ENCODE peak calls at places on chromosome 9, in eight cellular contexts. P, Q, O, V, M, T, I and Z are unnamed samples.

GRCh38 chr9:1474259-1474658 is 424.1 kb downstream of the DMRT2 start:
- DNase-seq in Q (no peak), O (no peak), V (no peak), P (no peak), I (no peak), M (no peak), T (no peak), Z (no peak)

GRCh38 chr9:93674580-93675335 is 98.4 kb downstream of the PHF2 start:
- DNase-seq in O (no peak), V (no peak), T (peak; percentile 3), I (peak; percentile 78), M (no peak), P (no peak), Q (peak; percentile 4), Z (peak; percentile 31)

GRCh38 chr9:79129865-79130480 is 441.8 kb upstream of the TLE4 start:
- DNase-seq in V (peak; percentile 28), O (no peak), T (peak; percentile 16), M (peak; percentile 46), I (no peak), Q (no peak), P (peak; percentile 66), Z (no peak)

GRCh38 chr9:438066-438465 is 223.4 kb downstream of the DOCK8 start:
- DNase-seq in P (no peak), V (no peak), I (no peak), T (no peak), M (peak; percentile 68), Q (no peak), O (no peak), Z (no peak)

GRCh38 chr9:94031380-94031779 is 52.9 kb upstream of the PTPDC1 start:
- DNase-seq in O (no peak), I (no peak), T (no peak), M (peak; percentile 12), P (no peak), V (no peak), Q (no peak), Z (no peak)

GRCh38 chr9:113634597-113635515 is 171.3 kb downstream of the RGS3 start:
- DNase-seq in M (peak; percentile 49), P (peak; percentile 22), T (no peak), I (no peak), V (no peak), O (no peak), Q (no peak), Z (no peak)

GRCh38 chr9:121886759-121887485 is 206.2 kb downstream of the TTLL11 start:
- DNase-seq in M (no peak), O (no peak), T (no peak), V (no peak), I (no peak), Q (no peak), P (no peak), Z (no peak)

GRCh38 chr9:113611461-113612215 is 148.1 kb downstream of the RGS3 start:
- DNase-seq in Q (no peak), O (no peak), I (no peak), P (peak; percentile 35), V (no peak), M (no peak), T (no peak), Z (no peak)

GRCh38 chr9:73810585-73811215 is 659.0 kb downstream of the ANXA1 start:
- DNase-seq in P (no peak), M (peak; percentile 80), T (no peak), I (no peak), Q (no peak), V (no peak), O (no peak), Z (no peak)

GRCh38 chr9:125650271-125650737 is 56.7 kb downstream of the MAPKAP1 start:
- DNase-seq in V (no peak), M (peak; percentile 75), Q (no peak), P (no peak), T (no peak), I (no peak), O (no peak), Z (no peak)

GRCh38 chr9:130120207-130120587 is 52.0 kb upstream of the NCS1 start:
- DNase-seq in V (no peak), M (no peak), I (no peak), T (no peak), P (no peak), O (no peak), Q (no peak), Z (no peak)

GRCh38 chr9:693460-694390 is 147.8 kb upstream of the DMRT1 start:
- DNase-seq in I (peak; percentile 44), Q (no peak), O (no peak), M (peak; percentile 90), T (peak; percentile 82), P (no peak), V (no peak), Z (no peak)

GRCh38 chr9:33223696-33224095 is 16.3 kb upstream of the SPINK4 start:
- DNase-seq in P (no peak), I (no peak), V (no peak), Q (no peak), T (no peak), O (no peak), M (no peak), Z (no peak)

GRCh38 chr9:93681316-93682154 is 105.2 kb downstream of the PHF2 start:
- DNase-seq in Q (no peak), P (no peak), M (no peak), T (peak; percentile 3), O (no peak), V (no peak), I (peak; percentile 80), Z (no peak)

GRCh38 chr9:93012998-93013855 is 45.3 kb upstream of the SUSD3 start:
- DNase-seq in T (no peak), V (no peak), I (no peak), O (no peak), M (no peak), P (no peak), Q (no peak), Z (no peak)

GRCh38 chr9:7137571-7137970 is 379.8 kb downstream of the KDM4C start:
- DNase-seq in T (no peak), P (no peak), V (no peak), O (no peak), M (no peak), Q (no peak), I (no peak), Z (no peak)

GRCh38 chr9:114080773-114081440 is 2.8 kb upstream of the AMBP start:
- DNase-seq in O (no peak), M (no peak), T (no peak), V (peak; percentile 69), Q (no peak), I (no peak), P (no peak), Z (no peak)

GRCh38 chr9:8262625-8263622 is 463.3 kb upstream of the DMAC1 start:
- DNase-seq in M (no peak), I (no peak), T (peak; percentile 27), V (no peak), P (no peak), O (no peak), Q (no peak), Z (no peak)

GRCh38 chr9:88889386-88889785 is 101.9 kb upstream of the S1PR3 start:
- DNase-seq in P (no peak), V (no peak), M (peak; percentile 83), I (no peak), O (peak; percentile 10), Q (no peak), T (no peak), Z (no peak)

GRCh38 chr9:96667363-96667728 is 12.2 kb upstream of the PRXL2C start:
- DNase-seq in T (no peak), M (no peak), I (no peak), V (no peak), O (no peak), Q (no peak), P (no peak), Z (no peak)
- TF ChIP-seq CTCF in T (no peak), M (no peak), I (no peak), V (no peak), O (no peak), Q (no peak), P (no peak), Z (no peak)

GRCh38 chr9:3054017-3054586 is 210.2 kb upstream of the PUM3 start:
- DNase-seq in V (no peak), I (no peak), Q (no peak), M (no peak), P (no peak), T (no peak), O (no peak), Z (no peak)

GRCh38 chr9:3059781-3060468 is 216.0 kb upstream of the PUM3 start:
- DNase-seq in P (no peak), V (no peak), Q (no peak), O (no peak), M (no peak), I (no peak), T (no peak), Z (no peak)

GRCh38 chr9:3058409-3058808 is 214.5 kb upstream of the PUM3 start:
- DNase-seq in I (no peak), V (no peak), Q (no peak), P (no peak), T (no peak), O (no peak), M (no peak), Z (no peak)
- TF ChIP-seq CTCF in I (no peak), V (no peak), Q (no peak), P (no peak), T (no peak), O (no peak), M (no peak), Z (no peak)

GRCh38 chr9:98124637-98125426 is 5.8 kb upstream of the TRIM14 start:
- DNase-seq in T (no peak), P (no peak), M (no peak), I (no peak), Q (no peak), V (no peak), O (no peak), Z (no peak)

GRCh38 chr9:98117984-98118639 is 910 bp downstream of the TRIM14 start:
- DNase-seq in M (peak; percentile 5), T (no peak), Q (no peak), I (no peak), V (peak; percentile 32), P (no peak), O (peak; percentile 45), Z (no peak)

GRCh38 chr9:98120476-98120875 is 1.5 kb upstream of the TRIM14 start:
- DNase-seq in M (no peak), Q (no peak), P (no peak), O (no peak), V (no peak), I (no peak), T (no peak), Z (no peak)

GRCh38 chr9:98118640-98119601 is at the start of gene TRIM14:
- DNase-seq in V (peak; percentile 75), I (no peak), P (peak; percentile 82), O (peak; percentile 32), Q (peak; percentile 51), T (peak; percentile 33), M (peak; percentile 72), Z (peak; percentile 35)

DNA sequence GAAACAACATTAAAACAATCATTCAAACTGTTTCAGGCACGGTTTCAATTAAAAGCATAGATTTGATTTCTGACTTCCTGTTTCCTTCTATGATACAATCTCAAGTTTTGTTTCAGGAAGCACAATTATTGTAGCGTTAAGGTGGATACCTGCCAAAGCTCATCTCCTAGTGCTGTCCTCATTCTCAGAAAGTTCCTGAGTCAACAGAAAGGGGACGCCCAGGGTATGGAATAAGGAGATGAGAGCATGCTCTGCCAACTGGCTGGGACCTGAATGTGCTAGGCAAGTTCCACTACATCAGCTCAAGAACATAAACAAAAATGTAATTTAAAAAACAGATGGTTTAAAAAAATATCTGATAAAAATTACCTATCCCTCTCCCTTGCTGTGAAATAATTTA is 2.1 kb upstream of the TRIM14 start:
- DNase-seq in Q (no peak), M (no peak), T (no peak), V (no peak), P (no peak), O (no peak), I (no peak), Z (no peak)
- TF ChIP-seq CTCF in Q (no peak), M (no peak), T (no peak), V (no peak), P (no peak), O (no peak), I (no peak), Z (no peak)

GRCh38 chr9:4985376-4986266 is 549 bp downstream of the JAK2 start:
- DNase-seq in M (peak; percentile 57), O (no peak), P (peak; percentile 56), Q (no peak), I (no peak), V (peak; percentile 5), T (peak; percentile 23), Z (peak; percentile 53)
- TF ChIP-seq CTCF in M (no peak), O (no peak), P (no peak), Q (no peak), I (no peak), V (no peak), T (no peak), Z (no peak)